ENCODE peak calls at places on chromosome 21, in eight cellular contexts. One of them, this sample, is unnamed.

GRCh38 chr21:15815285-15815684 is 85.5 kb downstream of the USP25 start:
- DNase-seq in left ventricle myocardium inferior: no peak
- DNase-seq in stomach: no peak
- DNase-seq in RWPE1: no peak
- DNase-seq in cardiac muscle cell: no peak
- DNase-seq in sigmoid colon: no peak
- DNase-seq in transverse colon: no peak
- DNase-seq in colonic mucosa: no peak
- DNase-seq in this sample: no peak

GRCh38 chr21:44049182-44049581 is 37.1 kb downstream of the TRAPPC10 start:
- DNase-seq in left ventricle myocardium inferior: no peak
- DNase-seq in transverse colon: no peak
- DNase-seq in cardiac muscle cell: no peak
- DNase-seq in stomach: no peak
- DNase-seq in sigmoid colon: no peak
- DNase-seq in colonic mucosa: no peak
- DNase-seq in RWPE1: no peak
- DNase-seq in this sample: no peak

GRCh38 chr21:43902441-43902840 is 37.4 kb downstream of the AGPAT3 start:
- DNase-seq in sigmoid colon: peak
- DNase-seq in cardiac muscle cell: peak
- DNase-seq in RWPE1: no peak
- DNase-seq in transverse colon: no peak
- DNase-seq in colonic mucosa: no peak
- DNase-seq in stomach: no peak
- DNase-seq in left ventricle myocardium inferior: no peak
- DNase-seq in this sample: no peak

GRCh38 chr21:29788752-29789151 is 151.0 kb downstream of the GRIK1 start:
- DNase-seq in stomach: no peak
- DNase-seq in transverse colon: no peak
- DNase-seq in RWPE1: no peak
- DNase-seq in left ventricle myocardium inferior: no peak
- DNase-seq in sigmoid colon: no peak
- DNase-seq in colonic mucosa: no peak
- DNase-seq in cardiac muscle cell: no peak
- DNase-seq in this sample: no peak

GRCh38 chr21:36847189-36847588 is 119.3 kb downstream of the HLCS start:
- DNase-seq in colonic mucosa: no peak
- DNase-seq in transverse colon: no peak
- DNase-seq in stomach: no peak
- DNase-seq in cardiac muscle cell: peak
- DNase-seq in sigmoid colon: no peak
- DNase-seq in left ventricle myocardium inferior: no peak
- DNase-seq in RWPE1: peak
- DNase-seq in this sample: no peak

GRCh38 chr21:15289896-15290841 is 225.4 kb upstream of the NRIP1 start:
- DNase-seq in transverse colon: peak
- DNase-seq in cardiac muscle cell: no peak
- DNase-seq in stomach: peak
- DNase-seq in left ventricle myocardium inferior: peak
- DNase-seq in RWPE1: no peak
- DNase-seq in colonic mucosa: peak
- DNase-seq in sigmoid colon: peak
- DNase-seq in this sample: peak

GRCh38 chr21:26437326-26438009 is 135.6 kb downstream of the CYYR1 start:
- DNase-seq in sigmoid colon: no peak
- DNase-seq in RWPE1: no peak
- DNase-seq in colonic mucosa: no peak
- DNase-seq in stomach: no peak
- DNase-seq in transverse colon: no peak
- DNase-seq in left ventricle myocardium inferior: no peak
- DNase-seq in cardiac muscle cell: no peak
- DNase-seq in this sample: no peak

GRCh38 chr21:34242973-34243372 is 120.8 kb upstream of the KCNE2 start:
- DNase-seq in colonic mucosa: no peak
- DNase-seq in transverse colon: no peak
- DNase-seq in RWPE1: no peak
- DNase-seq in sigmoid colon: no peak
- DNase-seq in left ventricle myocardium inferior: no peak
- DNase-seq in stomach: no peak
- DNase-seq in cardiac muscle cell: no peak
- DNase-seq in this sample: no peak

GRCh38 chr21:36097427-36098230 is 27.8 kb downstream of the CBR1 start:
- DNase-seq in left ventricle myocardium inferior: no peak
- DNase-seq in transverse colon: no peak
- DNase-seq in colonic mucosa: no peak
- DNase-seq in RWPE1: no peak
- DNase-seq in stomach: no peak
- DNase-seq in cardiac muscle cell: no peak
- DNase-seq in sigmoid colon: no peak
- DNase-seq in this sample: no peak

GRCh38 chr21:43270800-43271261 is 102.0 kb downstream of the CRYAA start:
- DNase-seq in cardiac muscle cell: peak
- DNase-seq in sigmoid colon: no peak
- DNase-seq in stomach: no peak
- DNase-seq in RWPE1: no peak
- DNase-seq in colonic mucosa: no peak
- DNase-seq in left ventricle myocardium inferior: peak
- DNase-seq in transverse colon: no peak
- DNase-seq in this sample: no peak

GRCh38 chr21:26140185-26140584 is 30.4 kb downstream of the APP start:
- DNase-seq in cardiac muscle cell: peak
- DNase-seq in colonic mucosa: peak
- DNase-seq in stomach: peak
- DNase-seq in RWPE1: peak
- DNase-seq in transverse colon: peak
- DNase-seq in sigmoid colon: peak
- DNase-seq in left ventricle myocardium inferior: peak
- DNase-seq in this sample: no peak

GRCh38 chr21:26144026-26144425 is 26.5 kb downstream of the APP start:
- DNase-seq in left ventricle myocardium inferior: no peak
- DNase-seq in stomach: no peak
- DNase-seq in colonic mucosa: no peak
- DNase-seq in RWPE1: no peak
- DNase-seq in sigmoid colon: no peak
- DNase-seq in transverse colon: no peak
- DNase-seq in cardiac muscle cell: no peak
- DNase-seq in this sample: no peak

GRCh38 chr21:15631342-15631741 is 98.4 kb upstream of the USP25 start:
- DNase-seq in colonic mucosa: no peak
- DNase-seq in left ventricle myocardium inferior: no peak
- DNase-seq in stomach: no peak
- DNase-seq in cardiac muscle cell: peak
- DNase-seq in RWPE1: peak
- DNase-seq in sigmoid colon: no peak
- DNase-seq in transverse colon: no peak
- DNase-seq in this sample: no peak

GRCh38 chr21:33205476-33205875 is 24.3 kb upstream of the IFNAR2 start:
- DNase-seq in left ventricle myocardium inferior: no peak
- DNase-seq in sigmoid colon: no peak
- DNase-seq in stomach: no peak
- DNase-seq in cardiac muscle cell: no peak
- DNase-seq in RWPE1: no peak
- DNase-seq in transverse colon: no peak
- DNase-seq in colonic mucosa: no peak
- DNase-seq in this sample: no peak

GRCh38 chr21:33199516-33200217 is 30.1 kb upstream of the IFNAR2 start:
- DNase-seq in colonic mucosa: peak
- DNase-seq in transverse colon: peak
- DNase-seq in RWPE1: peak
- DNase-seq in left ventricle myocardium inferior: peak
- DNase-seq in cardiac muscle cell: peak
- DNase-seq in sigmoid colon: peak
- DNase-seq in stomach: peak
- DNase-seq in this sample: peak

GRCh38 chr21:33203371-33203724 is 26.4 kb upstream of the IFNAR2 start:
- DNase-seq in left ventricle myocardium inferior: no peak
- DNase-seq in sigmoid colon: no peak
- DNase-seq in RWPE1: no peak
- DNase-seq in stomach: no peak
- DNase-seq in colonic mucosa: no peak
- DNase-seq in cardiac muscle cell: no peak
- DNase-seq in transverse colon: no peak
- DNase-seq in this sample: no peak

GRCh38 chr21:33201945-33202344 is 27.8 kb upstream of the IFNAR2 start:
- DNase-seq in colonic mucosa: peak
- DNase-seq in transverse colon: peak
- DNase-seq in sigmoid colon: no peak
- DNase-seq in RWPE1: no peak
- DNase-seq in left ventricle myocardium inferior: no peak
- DNase-seq in stomach: no peak
- DNase-seq in cardiac muscle cell: no peak
- DNase-seq in this sample: no peak

DNA sequence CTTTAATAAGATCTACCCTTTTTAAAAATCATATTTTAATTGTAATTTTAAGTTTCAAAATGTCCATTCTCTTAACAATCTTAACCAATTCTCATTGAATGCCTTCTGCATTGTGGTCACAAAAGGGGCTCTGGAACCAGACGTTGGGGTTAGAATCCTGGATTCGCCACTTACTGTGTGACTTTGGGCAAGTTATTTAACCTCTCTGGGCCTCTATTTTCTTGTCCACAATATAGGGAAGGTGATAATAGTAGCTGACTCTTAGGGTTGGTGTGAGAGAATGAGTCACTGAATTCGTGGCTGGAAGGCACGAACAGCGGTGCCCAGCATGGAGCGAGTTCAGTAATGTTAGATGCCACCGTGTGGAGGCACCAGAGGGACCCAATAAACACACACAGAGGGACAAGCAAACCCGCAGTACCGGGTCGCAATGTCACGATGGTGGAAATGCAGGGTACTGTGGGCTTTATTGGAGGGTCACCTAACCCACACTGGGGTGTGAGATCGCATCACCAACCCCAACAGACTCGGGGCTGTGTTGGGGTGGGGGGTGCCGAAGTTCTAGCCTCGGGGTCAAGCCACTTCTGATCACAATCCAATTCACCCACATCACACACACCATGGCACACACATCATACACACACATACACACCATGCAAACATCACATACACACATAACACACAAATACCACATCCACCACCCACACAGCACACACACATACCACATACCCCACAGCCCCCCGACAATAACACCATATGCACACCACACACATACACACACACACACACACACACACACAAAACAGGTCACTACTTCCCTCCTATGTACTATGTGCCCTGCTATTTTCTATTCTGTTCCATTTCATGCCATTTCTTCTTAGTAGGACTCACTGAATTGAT is 27.0 kb upstream of the IFNAR2 start:
- DNase-seq in stomach: no peak
- DNase-seq in transverse colon: no peak
- DNase-seq in colonic mucosa: no peak
- DNase-seq in left ventricle myocardium inferior: no peak
- DNase-seq in cardiac muscle cell: no peak
- DNase-seq in RWPE1: no peak
- DNase-seq in sigmoid colon: no peak
- DNase-seq in this sample: no peak
- H3K27ac ChIP-seq in stomach: peak
- H3K27ac ChIP-seq in transverse colon: peak
- H3K27ac ChIP-seq in colonic mucosa: peak
- H3K27ac ChIP-seq in left ventricle myocardium inferior: no peak
- H3K27ac ChIP-seq in cardiac muscle cell: no peak
- H3K27ac ChIP-seq in RWPE1: peak
- H3K27ac ChIP-seq in sigmoid colon: no peak
- H3K27ac ChIP-seq in this sample: no peak

DNA sequence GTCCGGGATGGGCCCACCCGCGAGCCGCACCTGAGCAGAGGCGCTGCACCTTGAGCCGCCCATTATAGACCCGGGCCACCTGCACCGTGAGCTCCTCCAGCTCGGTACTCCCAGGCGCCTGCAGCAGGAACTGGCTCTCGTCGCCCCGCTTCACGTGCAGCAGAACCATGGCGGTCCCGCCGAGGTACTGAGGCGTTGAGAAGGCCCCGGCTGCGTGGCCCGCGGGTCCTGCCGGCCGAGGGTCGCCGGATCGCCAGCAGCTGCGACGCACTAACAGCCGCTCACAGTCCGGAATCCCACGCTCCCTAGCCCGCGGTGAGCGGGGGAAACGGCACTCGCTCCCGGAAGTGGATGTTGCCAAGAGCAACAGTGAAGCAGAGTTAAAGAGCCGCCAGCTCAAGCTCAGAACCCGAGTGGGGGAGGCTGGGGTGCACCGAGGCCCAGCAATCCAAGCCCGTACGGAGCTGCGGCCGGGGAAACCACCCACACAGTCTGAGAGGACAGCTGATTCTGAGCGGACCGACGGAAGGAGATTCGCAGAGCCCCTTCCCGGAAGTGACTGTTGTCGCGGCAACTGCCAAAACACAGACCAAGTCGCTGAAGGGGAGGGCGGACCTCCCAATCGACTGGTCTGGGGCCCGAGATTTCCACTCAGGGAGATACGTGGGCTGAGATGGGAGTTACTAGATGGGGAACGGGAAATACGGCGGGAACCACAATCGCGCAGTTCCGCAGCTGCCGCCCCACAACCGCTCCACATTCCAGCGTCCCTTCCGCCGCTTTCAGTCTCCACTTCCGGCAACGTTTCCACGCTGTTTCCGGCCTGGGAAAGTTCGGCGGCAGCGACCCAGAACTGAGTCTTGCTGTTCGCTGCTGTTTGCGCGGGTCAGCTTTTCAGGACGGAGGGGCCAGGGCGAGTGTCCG is at the start of gene CFAP298:
- DNase-seq in colonic mucosa: peak
- DNase-seq in transverse colon: peak
- DNase-seq in RWPE1: peak
- DNase-seq in left ventricle myocardium inferior: peak
- DNase-seq in sigmoid colon: peak
- DNase-seq in cardiac muscle cell: peak
- DNase-seq in stomach: peak
- DNase-seq in this sample: peak
- TF ChIP-seq CTCF in colonic mucosa: no peak
- TF ChIP-seq CTCF in transverse colon: no peak
- TF ChIP-seq CTCF in RWPE1: no peak
- TF ChIP-seq CTCF in left ventricle myocardium inferior: no peak
- TF ChIP-seq CTCF in sigmoid colon: no peak
- TF ChIP-seq CTCF in cardiac muscle cell: no peak
- TF ChIP-seq CTCF in stomach: no peak
- TF ChIP-seq CTCF in this sample: no peak

GRCh38 chr21:39083377-39084008 is 99.8 kb downstream of the PSMG1 start:
- DNase-seq in transverse colon: peak
- DNase-seq in sigmoid colon: no peak
- DNase-seq in left ventricle myocardium inferior: no peak
- DNase-seq in cardiac muscle cell: peak
- DNase-seq in RWPE1: peak
- DNase-seq in stomach: peak
- DNase-seq in colonic mucosa: peak
- DNase-seq in this sample: no peak
- H3K27ac ChIP-seq in transverse colon: peak
- H3K27ac ChIP-seq in sigmoid colon: no peak
- H3K27ac ChIP-seq in left ventricle myocardium inferior: no peak
- H3K27ac ChIP-seq in cardiac muscle cell: no peak
- H3K27ac ChIP-seq in RWPE1: peak
- H3K27ac ChIP-seq in stomach: peak
- H3K27ac ChIP-seq in colonic mucosa: peak
- H3K27ac ChIP-seq in this sample: no peak

DNA sequence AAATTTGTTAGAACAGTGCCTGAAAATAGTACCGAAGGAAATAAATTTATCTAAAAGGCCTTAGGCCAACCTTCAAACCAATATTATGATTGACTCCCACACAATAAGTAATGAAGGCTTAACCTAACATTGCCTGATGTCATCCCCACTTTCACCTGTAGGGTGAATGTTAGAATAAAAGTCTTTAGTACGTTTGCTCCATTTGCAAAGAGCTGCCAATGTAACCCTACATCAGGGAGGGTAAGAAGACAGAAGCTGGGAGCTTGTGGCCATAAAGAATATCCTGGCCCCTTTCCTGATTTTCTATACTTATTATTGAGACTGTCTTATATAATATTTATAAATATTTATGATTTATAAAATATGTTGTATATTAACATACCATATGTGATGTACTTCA is 661.8 kb upstream of the CXADR start:
- DNase-seq in colonic mucosa: no peak
- DNase-seq in RWPE1: no peak
- DNase-seq in left ventricle myocardium inferior: no peak
- DNase-seq in stomach: no peak
- DNase-seq in cardiac muscle cell: no peak
- DNase-seq in sigmoid colon: no peak
- DNase-seq in transverse colon: no peak
- DNase-seq in this sample: no peak
- TF ChIP-seq CTCF in colonic mucosa: no peak
- TF ChIP-seq CTCF in RWPE1: no peak
- TF ChIP-seq CTCF in left ventricle myocardium inferior: no peak
- TF ChIP-seq CTCF in stomach: no peak
- TF ChIP-seq CTCF in cardiac muscle cell: no peak
- TF ChIP-seq CTCF in sigmoid colon: no peak
- TF ChIP-seq CTCF in transverse colon: peak
- TF ChIP-seq CTCF in this sample: peak